ENCODE peak calls at places on chromosomes 5 and 9, in six cellular contexts. Q, W, M, C, A and E are unnamed samples.

GRCh38 chr5:103393131-103393754 is 134.7 kb downstream of the MACIR start:
- DNase-seq in Q (no peak), W (no peak), M (peak), C (no peak), A (peak), E (peak)

GRCh38 chr5:141781910-141782309 is 96.3 kb downstream of the PCDH1 start:
- DNase-seq in Q (no peak), W (no peak), M (no peak), C (no peak), A (no peak), E (no peak)

GRCh38 chr9:98962861-98963260 is 19.2 kb downstream of the COL15A1 start:
- DNase-seq in Q (no peak), W (peak), M (no peak), C (peak), A (no peak), E (no peak)

GRCh38 chr5:107542428-107542827 is 128.3 kb downstream of the EFNA5 start:
- DNase-seq in Q (no peak), W (peak), M (no peak), C (peak), A (peak), E (no peak)

GRCh38 chr5:57117601-57118000 is 56.3 kb upstream of the GPBP1 start:
- DNase-seq in Q (no peak), W (no peak), M (no peak), C (no peak), A (no peak), E (no peak)

GRCh38 chr5:122500245-122501086 is 188.4 kb downstream of the SNCAIP start:
- DNase-seq in Q (peak), W (peak), M (peak), C (peak), A (peak), E (peak)

GRCh38 chr5:34436761-34437501 is 219.2 kb upstream of the RAI14 start:
- DNase-seq in Q (no peak), W (peak), M (no peak), C (no peak), A (peak), E (no peak)

GRCh38 chr5:69450116-69450515 is 35.2 kb downstream of the MARVELD2 start:
- DNase-seq in Q (no peak), W (peak), M (no peak), C (peak), A (peak), E (no peak)

GRCh38 chr9:7841831-7842230 is 42.3 kb upstream of the DMAC1 start:
- DNase-seq in Q (no peak), W (no peak), M (no peak), C (no peak), A (no peak), E (no peak)

GRCh38 chr9:16721972-16722371 is 148.5 kb downstream of the BNC2 start:
- DNase-seq in Q (no peak), W (peak), M (no peak), C (no peak), A (peak), E (no peak)

GRCh38 chr9:76027426-76027825 is 137.0 kb downstream of the PCSK5 start:
- DNase-seq in Q (no peak), W (peak), M (no peak), C (no peak), A (no peak), E (no peak)

GRCh38 chr5:74762599-74762998 is 4.3 kb downstream of the GFM2 start:
- DNase-seq in Q (no peak), W (peak), M (no peak), C (peak), A (peak), E (no peak)

GRCh38 chr5:100706796-100707195 is 171.6 kb downstream of the FAM174A start:
- DNase-seq in Q (no peak), W (no peak), M (no peak), C (no peak), A (peak), E (no peak)

GRCh38 chr9:89576404-89576824 is 28.4 kb upstream of the GADD45G start:
- DNase-seq in Q (no peak), W (peak), M (no peak), C (no peak), A (peak), E (no peak)

GRCh38 chr5:78747703-78748359 is 99.3 kb upstream of the LHFPL2 start:
- DNase-seq in Q (no peak), W (peak), M (no peak), C (no peak), A (peak), E (no peak)

DNA sequence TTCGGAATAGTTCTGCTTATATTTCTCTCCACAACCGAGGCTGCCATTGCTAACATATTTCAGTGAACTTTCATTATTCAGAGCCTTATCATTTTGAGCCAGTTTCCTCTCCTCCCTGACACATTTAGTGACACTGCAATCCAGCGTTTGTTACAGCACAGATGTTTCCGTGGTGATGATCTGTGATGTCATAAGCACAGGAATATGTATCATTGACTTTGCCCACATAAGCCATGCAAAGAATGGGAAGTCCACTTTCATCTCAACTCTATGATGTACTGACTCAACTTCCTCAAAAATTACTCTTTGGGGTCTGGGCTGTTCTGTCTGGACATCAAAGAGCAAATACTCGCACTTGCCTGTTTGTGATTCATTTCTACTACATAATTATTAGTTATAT is 291.8 kb downstream of the EBF1 start:
- DNase-seq in Q (no peak), W (no peak), M (no peak), C (peak), A (no peak), E (no peak)
- H3K14ac ChIP-seq in Q (no peak), W (no peak), M (no peak), C (no peak), A (no peak), E (no peak)

GRCh38 chr9:110575169-110575568 is 4.4 kb downstream of the SVEP1 start:
- DNase-seq in Q (no peak), W (no peak), M (no peak), C (no peak), A (no peak), E (no peak)

GRCh38 chr9:110573305-110573704 is 6.2 kb downstream of the SVEP1 start:
- DNase-seq in Q (no peak), W (no peak), M (no peak), C (no peak), A (no peak), E (no peak)

GRCh38 chr9:110575952-110576351 is 3.6 kb downstream of the SVEP1 start:
- DNase-seq in Q (no peak), W (no peak), M (no peak), C (no peak), A (no peak), E (no peak)

GRCh38 chr9:110566156-110566555 is 13.4 kb downstream of the SVEP1 start:
- DNase-seq in Q (no peak), W (no peak), M (no peak), C (no peak), A (no peak), E (no peak)

GRCh38 chr9:110571801-110572490 is 7.6 kb downstream of the SVEP1 start:
- DNase-seq in Q (no peak), W (peak), M (no peak), C (no peak), A (peak), E (no peak)
- H3K14ac ChIP-seq in Q (no peak), W (peak), M (no peak), C (no peak), A (no peak), E (no peak)

GRCh38 chr5:83518676-83519075 is 47.1 kb downstream of the VCAN start:
- DNase-seq in Q (no peak), W (no peak), M (no peak), C (no peak), A (no peak), E (no peak)
- H3K14ac ChIP-seq in Q (no peak), W (no peak), M (no peak), C (no peak), A (no peak), E (no peak)

DNA sequence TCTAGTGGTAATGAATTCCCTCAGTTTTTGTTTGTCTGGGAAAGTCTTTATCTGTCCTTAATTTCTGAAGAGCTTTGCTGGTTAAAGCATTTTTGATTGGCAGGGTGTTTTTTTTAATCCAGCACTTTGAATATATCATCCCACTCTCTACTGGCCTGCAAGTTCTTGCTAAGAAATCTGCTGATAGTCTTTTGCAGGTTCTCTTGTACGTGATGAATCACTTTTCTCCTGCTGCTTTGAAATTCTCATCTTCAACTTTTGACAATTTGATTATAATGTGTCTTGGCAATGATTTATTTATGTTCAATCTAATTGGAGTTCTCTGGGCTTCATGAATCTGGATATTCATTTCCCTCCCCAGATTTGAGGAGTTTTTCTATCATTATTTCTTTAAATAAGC is 8.1 kb upstream of the TMEM215 start:
- DNase-seq in Q (no peak), W (no peak), M (no peak), C (no peak), A (no peak), E (no peak)
- H3K14ac ChIP-seq in Q (no peak), W (no peak), M (no peak), C (no peak), A (no peak), E (no peak)

DNA sequence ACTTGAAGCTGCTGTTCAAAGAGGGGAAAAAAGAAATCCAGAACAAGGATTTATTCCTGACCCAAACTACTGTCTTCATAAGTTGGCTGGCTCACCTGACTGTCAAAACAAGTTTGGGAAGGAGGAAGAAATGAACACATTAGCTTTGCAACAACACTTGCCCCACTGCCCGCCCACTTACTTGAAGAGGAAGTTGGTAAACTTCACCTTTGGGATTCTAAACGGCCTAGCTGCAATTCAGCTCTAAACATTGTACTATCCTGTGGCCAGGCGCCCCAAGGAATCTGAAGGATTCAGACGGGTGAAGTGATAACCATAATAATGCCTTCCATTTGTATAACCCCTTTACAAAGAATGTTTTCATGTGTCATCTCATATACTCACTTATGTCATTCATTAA is 199.4 kb downstream of the ARRDC3 start:
- DNase-seq in Q (peak), W (no peak), M (no peak), C (no peak), A (no peak), E (no peak)
- H3K14ac ChIP-seq in Q (no peak), W (no peak), M (no peak), C (no peak), A (no peak), E (no peak)

GRCh38 chr9:137705443-137705863 is 86.6 kb downstream of the EHMT1 start:
- DNase-seq in Q (no peak), W (no peak), M (no peak), C (no peak), A (no peak), E (no peak)
- H3K14ac ChIP-seq in Q (no peak), W (no peak), M (no peak), C (no peak), A (no peak), E (peak)

DNA sequence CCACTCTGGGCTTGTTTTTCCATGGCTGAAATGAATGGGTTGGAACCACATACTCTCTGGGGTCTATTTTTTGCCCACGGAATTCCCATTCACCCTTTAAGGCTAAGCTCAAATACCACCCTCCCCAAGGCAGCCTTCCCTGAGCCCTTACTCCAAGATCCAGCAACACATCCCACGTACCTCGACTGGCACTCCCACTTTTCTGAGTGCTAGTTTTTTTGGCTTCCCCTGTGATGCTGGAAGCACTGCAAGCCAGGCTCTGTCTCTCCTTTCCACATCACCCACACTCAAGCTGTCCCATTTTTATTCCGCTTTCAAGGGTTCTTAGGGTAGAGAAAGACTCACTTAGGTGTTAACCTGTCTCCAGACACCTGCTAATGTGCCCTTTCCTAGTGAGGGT is 6.0 kb downstream of the ST6GALNAC6 start:
- DNase-seq in Q (no peak), W (no peak), M (no peak), C (no peak), A (no peak), E (no peak)
- H3K14ac ChIP-seq in Q (no peak), W (no peak), M (no peak), C (no peak), A (no peak), E (no peak)

GRCh38 chr5:29337030-29337429 is 1856.5 kb upstream of the CDH6 start:
- DNase-seq in Q (no peak), W (no peak), M (no peak), C (no peak), A (no peak), E (no peak)
- H3K14ac ChIP-seq in Q (no peak), W (no peak), M (no peak), C (no peak), A (no peak), E (no peak)

GRCh38 chr9:112914524-112914923 is 23.8 kb upstream of the SLC46A2 start:
- DNase-seq in Q (no peak), W (no peak), M (no peak), C (no peak), A (no peak), E (no peak)
- H3K14ac ChIP-seq in Q (no peak), W (no peak), M (no peak), C (no peak), A (no peak), E (no peak)

GRCh38 chr9:126343271-126343700 is 16.7 kb downstream of the MVB12B start:
- DNase-seq in Q (no peak), W (no peak), M (no peak), C (no peak), A (no peak), E (no peak)

GRCh38 chr9:126338945-126339344 is 12.3 kb downstream of the MVB12B start:
- DNase-seq in Q (no peak), W (peak), M (no peak), C (no peak), A (no peak), E (no peak)

GRCh38 chr9:126341461-126341860 is 14.8 kb downstream of the MVB12B start:
- DNase-seq in Q (no peak), W (no peak), M (no peak), C (peak), A (no peak), E (no peak)

GRCh38 chr9:126346031-126346430 is 19.4 kb downstream of the MVB12B start:
- DNase-seq in Q (no peak), W (no peak), M (no peak), C (no peak), A (no peak), E (no peak)

DNA sequence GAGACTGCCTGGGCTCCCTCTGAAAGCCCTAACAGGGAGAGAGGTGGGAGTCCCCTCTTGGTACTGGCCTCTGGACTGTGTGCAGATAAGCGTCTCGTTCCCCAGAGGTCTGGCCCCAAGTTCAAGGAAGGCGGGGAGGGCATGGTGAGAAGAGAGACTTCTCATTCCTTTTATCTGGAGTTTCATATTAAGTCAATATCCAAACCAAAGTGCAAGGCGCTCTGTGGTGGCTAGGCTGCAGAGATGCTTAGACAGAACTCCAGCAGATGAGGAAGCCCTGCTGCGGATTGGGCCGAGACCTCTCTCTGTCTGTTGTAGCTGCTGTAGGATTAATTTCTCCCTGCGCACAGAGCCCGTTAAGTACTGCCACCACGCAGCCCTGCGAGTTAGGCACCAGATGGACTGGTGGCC is 16.0 kb downstream of the MVB12B start:
- DNase-seq in Q (no peak), W (no peak), M (no peak), C (no peak), A (no peak), E (no peak)
- H3K14ac ChIP-seq in Q (no peak), W (no peak), M (no peak), C (no peak), A (no peak), E (no peak)